ENCODE peak calls at places on chromosome 15, in five cellular contexts. One of them, this sample, is unnamed.

GRCh38 chr15:51307811-51308210 is 30.6 kb downstream of the CYP19A1 start:
- DNase-seq in heart left ventricle: no peak
- DNase-seq in cardiac fibroblast: peak
- DNase-seq in BE2C: no peak
- DNase-seq in RWPE1: no peak
- DNase-seq in this sample: no peak

GRCh38 chr15:89221543-89221942 is at the start of gene RLBP1:
- DNase-seq in RWPE1: peak
- DNase-seq in BE2C: no peak
- DNase-seq in heart left ventricle: no peak
- DNase-seq in cardiac fibroblast: no peak
- DNase-seq in this sample: no peak

GRCh38 chr15:70976856-70977255 is 84.2 kb downstream of the LRRC49 start:
- DNase-seq in cardiac fibroblast: peak
- DNase-seq in heart left ventricle: no peak
- DNase-seq in RWPE1: no peak
- DNase-seq in BE2C: no peak
- DNase-seq in this sample: no peak

GRCh38 chr15:40875996-40876740 is 2.1 kb upstream of the RHOV start:
- DNase-seq in cardiac fibroblast: no peak
- DNase-seq in BE2C: no peak
- DNase-seq in RWPE1: no peak
- DNase-seq in heart left ventricle: no peak
- DNase-seq in this sample: no peak

GRCh38 chr15:82936966-82937647 is 15.4 kb downstream of the HOMER2 start:
- DNase-seq in RWPE1: peak
- DNase-seq in cardiac fibroblast: peak
- DNase-seq in heart left ventricle: no peak
- DNase-seq in BE2C: no peak
- DNase-seq in this sample: no peak

GRCh38 chr15:94258246-94258645 is 26.9 kb downstream of the MCTP2 start:
- DNase-seq in BE2C: no peak
- DNase-seq in cardiac fibroblast: no peak
- DNase-seq in RWPE1: no peak
- DNase-seq in heart left ventricle: no peak
- DNase-seq in this sample: peak

GRCh38 chr15:84633311-84634227 is 20.5 kb downstream of the WDR73 start:
- DNase-seq in BE2C: peak
- DNase-seq in cardiac fibroblast: peak
- DNase-seq in RWPE1: peak
- DNase-seq in heart left ventricle: peak
- DNase-seq in this sample: peak

GRCh38 chr15:48408337-48408736 is 77.1 kb downstream of the DUT start:
- DNase-seq in BE2C: no peak
- DNase-seq in cardiac fibroblast: no peak
- DNase-seq in heart left ventricle: no peak
- DNase-seq in RWPE1: no peak
- DNase-seq in this sample: no peak

GRCh38 chr15:69093127-69093526 is 67.3 kb upstream of the GLCE start:
- DNase-seq in heart left ventricle: no peak
- DNase-seq in BE2C: peak
- DNase-seq in cardiac fibroblast: peak
- DNase-seq in RWPE1: no peak
- DNase-seq in this sample: no peak

GRCh38 chr15:68313501-68314390 is 36.2 kb downstream of the FEM1B start:
- DNase-seq in cardiac fibroblast: no peak
- DNase-seq in RWPE1: no peak
- DNase-seq in heart left ventricle: peak
- DNase-seq in BE2C: no peak
- DNase-seq in this sample: no peak

GRCh38 chr15:45631831-45632230 is 3.0 kb upstream of the SQOR start:
- DNase-seq in cardiac fibroblast: peak
- DNase-seq in RWPE1: no peak
- DNase-seq in heart left ventricle: no peak
- DNase-seq in BE2C: no peak
- DNase-seq in this sample: no peak

GRCh38 chr15:76038512-76038911 is 21.3 kb upstream of the TMEM266 start:
- DNase-seq in cardiac fibroblast: no peak
- DNase-seq in RWPE1: peak
- DNase-seq in BE2C: no peak
- DNase-seq in heart left ventricle: no peak
- DNase-seq in this sample: no peak

GRCh38 chr15:99343836-99344551 is 92.7 kb downstream of the LRRC28 start:
- DNase-seq in cardiac fibroblast: peak
- DNase-seq in BE2C: peak
- DNase-seq in RWPE1: no peak
- DNase-seq in heart left ventricle: peak
- DNase-seq in this sample: no peak
- TF ChIP-seq CTCF in cardiac fibroblast: peak
- TF ChIP-seq CTCF in BE2C: peak
- TF ChIP-seq CTCF in RWPE1: no peak
- TF ChIP-seq CTCF in heart left ventricle: peak
- TF ChIP-seq CTCF in this sample: no peak

GRCh38 chr15:60339236-60339635 is 58.5 kb downstream of the ANXA2 start:
- DNase-seq in BE2C: no peak
- DNase-seq in heart left ventricle: no peak
- DNase-seq in cardiac fibroblast: no peak
- DNase-seq in RWPE1: no peak
- DNase-seq in this sample: no peak

GRCh38 chr15:60338810-60339209 is 59.0 kb downstream of the ANXA2 start:
- DNase-seq in heart left ventricle: no peak
- DNase-seq in RWPE1: no peak
- DNase-seq in cardiac fibroblast: no peak
- DNase-seq in BE2C: no peak
- DNase-seq in this sample: no peak

GRCh38 chr15:60337069-60337468 is 60.7 kb downstream of the ANXA2 start:
- DNase-seq in cardiac fibroblast: no peak
- DNase-seq in heart left ventricle: no peak
- DNase-seq in BE2C: no peak
- DNase-seq in RWPE1: no peak
- DNase-seq in this sample: no peak

GRCh38 chr15:60343221-60343970 is 54.4 kb downstream of the ANXA2 start:
- DNase-seq in cardiac fibroblast: peak
- DNase-seq in RWPE1: no peak
- DNase-seq in BE2C: no peak
- DNase-seq in heart left ventricle: no peak
- DNase-seq in this sample: no peak

DNA sequence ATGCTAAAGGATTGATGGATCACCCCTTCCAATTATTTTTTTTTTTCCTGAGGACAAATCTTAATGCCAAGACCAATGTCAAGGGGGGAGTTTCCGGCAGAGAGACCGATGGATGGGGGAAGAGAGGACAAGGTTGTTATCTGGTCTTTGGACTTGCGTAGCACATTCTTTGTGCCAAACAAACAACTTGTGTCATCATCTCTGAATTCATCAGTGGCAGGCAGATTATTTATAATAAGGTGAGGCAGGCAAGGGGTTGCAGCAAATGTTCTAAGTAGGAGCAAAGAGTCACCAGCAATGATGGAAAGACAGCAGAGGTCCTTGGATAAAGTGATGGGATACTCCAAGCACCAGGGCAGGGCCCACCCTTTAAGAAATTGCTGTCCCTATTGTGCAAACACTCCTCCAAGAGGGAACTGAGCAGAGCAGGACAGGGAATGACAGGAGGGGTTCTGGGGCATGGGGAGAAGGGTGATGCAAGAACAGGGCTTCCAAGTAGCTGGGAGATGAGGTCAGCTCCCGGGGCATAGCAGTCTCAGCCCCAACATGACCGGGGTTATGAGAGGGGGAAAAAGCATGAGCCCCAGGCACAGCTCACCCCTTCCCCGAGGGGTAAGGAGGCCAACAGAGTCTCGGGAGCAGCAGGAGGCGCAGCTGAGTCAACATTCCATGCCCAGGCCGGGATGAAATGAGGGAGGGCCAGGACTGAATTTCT is 57.4 kb downstream of the ANXA2 start:
- DNase-seq in RWPE1: no peak
- DNase-seq in heart left ventricle: no peak
- DNase-seq in BE2C: no peak
- DNase-seq in cardiac fibroblast: peak
- DNase-seq in this sample: no peak
- TF ChIP-seq CTCF in RWPE1: no peak
- TF ChIP-seq CTCF in heart left ventricle: no peak
- TF ChIP-seq CTCF in BE2C: no peak
- TF ChIP-seq CTCF in cardiac fibroblast: peak
- TF ChIP-seq CTCF in this sample: no peak

GRCh38 chr15:59104602-59104911 is 389 bp upstream of the CCNB2 start:
- DNase-seq in heart left ventricle: no peak
- DNase-seq in BE2C: no peak
- DNase-seq in RWPE1: no peak
- DNase-seq in cardiac fibroblast: no peak
- DNase-seq in this sample: no peak

GRCh38 chr15:59111267-59111666 is 6.3 kb downstream of the CCNB2 start:
- DNase-seq in RWPE1: no peak
- DNase-seq in BE2C: no peak
- DNase-seq in heart left ventricle: no peak
- DNase-seq in cardiac fibroblast: no peak
- DNase-seq in this sample: no peak

GRCh38 chr15:59104912-59105732 is at the start of gene CCNB2:
- DNase-seq in RWPE1: peak
- DNase-seq in BE2C: peak
- DNase-seq in cardiac fibroblast: peak
- DNase-seq in heart left ventricle: peak
- DNase-seq in this sample: peak

GRCh38 chr15:59105839-59106238 is 893 bp downstream of the CCNB2 start:
- DNase-seq in heart left ventricle: no peak
- DNase-seq in BE2C: no peak
- DNase-seq in RWPE1: peak
- DNase-seq in cardiac fibroblast: no peak
- DNase-seq in this sample: peak
- TF ChIP-seq CTCF in heart left ventricle: no peak
- TF ChIP-seq CTCF in BE2C: peak
- TF ChIP-seq CTCF in RWPE1: peak
- TF ChIP-seq CTCF in cardiac fibroblast: no peak
- TF ChIP-seq CTCF in this sample: no peak

DNA sequence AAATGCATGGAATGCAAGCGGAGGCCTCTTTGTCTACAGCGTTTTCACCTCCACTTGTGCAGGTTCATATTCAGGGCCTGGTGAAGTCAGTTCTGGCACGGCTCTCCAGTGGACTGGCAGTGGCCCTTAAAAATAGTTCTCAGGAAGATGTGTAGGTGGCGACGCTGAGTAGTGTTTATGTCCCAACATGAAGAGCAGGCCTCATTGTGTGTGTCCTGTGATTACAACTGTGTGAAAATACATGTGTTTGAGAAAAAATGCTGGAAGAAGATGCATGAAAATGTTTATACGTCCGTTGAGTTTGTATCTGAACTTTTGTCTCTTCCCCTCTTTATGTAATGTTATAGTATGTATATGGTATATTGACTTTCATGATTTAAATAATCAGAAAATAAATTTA is 7.2 kb downstream of the LIPC start:
- DNase-seq in BE2C: peak
- DNase-seq in cardiac fibroblast: peak
- DNase-seq in heart left ventricle: peak
- DNase-seq in RWPE1: peak
- DNase-seq in this sample: peak
- TF ChIP-seq CTCF in BE2C: peak
- TF ChIP-seq CTCF in cardiac fibroblast: peak
- TF ChIP-seq CTCF in heart left ventricle: no peak
- TF ChIP-seq CTCF in RWPE1: no peak
- TF ChIP-seq CTCF in this sample: peak

GRCh38 chr15:53978248-53978906 is at the start of gene UNC13C:
- DNase-seq in heart left ventricle: no peak
- DNase-seq in RWPE1: no peak
- DNase-seq in BE2C: peak
- DNase-seq in cardiac fibroblast: no peak
- DNase-seq in this sample: no peak

GRCh38 chr15:53979051-53979788 is 979 bp downstream of the UNC13C start:
- DNase-seq in cardiac fibroblast: no peak
- DNase-seq in heart left ventricle: no peak
- DNase-seq in RWPE1: no peak
- DNase-seq in BE2C: no peak
- DNase-seq in this sample: no peak

GRCh38 chr15:53974813-53975212 is 3.4 kb upstream of the UNC13C start:
- DNase-seq in BE2C: no peak
- DNase-seq in heart left ventricle: no peak
- DNase-seq in RWPE1: no peak
- DNase-seq in cardiac fibroblast: no peak
- DNase-seq in this sample: no peak

GRCh38 chr15:53974121-53974520 is 4.1 kb upstream of the UNC13C start:
- DNase-seq in BE2C: no peak
- DNase-seq in heart left ventricle: no peak
- DNase-seq in RWPE1: no peak
- DNase-seq in cardiac fibroblast: no peak
- DNase-seq in this sample: no peak

GRCh38 chr15:53976844-53977392 is 1.3 kb upstream of the UNC13C start:
- DNase-seq in cardiac fibroblast: no peak
- DNase-seq in BE2C: peak
- DNase-seq in heart left ventricle: no peak
- DNase-seq in RWPE1: peak
- DNase-seq in this sample: no peak
- TF ChIP-seq CTCF in cardiac fibroblast: no peak
- TF ChIP-seq CTCF in BE2C: peak
- TF ChIP-seq CTCF in heart left ventricle: no peak
- TF ChIP-seq CTCF in RWPE1: no peak
- TF ChIP-seq CTCF in this sample: no peak

This sample was measured in GM10248.